ENCODE peak calls at places on chromosomes 7 and 10, in eight cellular contexts. X is tibial artery, W is SK-N-SH, P is testis, J is IMR-90, K is heart left ventricle, U is endodermal cell, T is lower lobe of right lung. D is an unnamed sample.
A peak's percentile ranks its signal among the peaks of the same experiment; 100 is the strongest.

GRCh38 chr10:43396928-43397624 is 11.9 kb downstream of the HNRNPF start:
- DNase-seq in J (peak; percentile 72), T (peak; percentile 95), K (peak; percentile 92), X (peak; percentile 90), W (peak; percentile 92), U (peak; percentile 96), P (peak; percentile 92), D (peak; percentile 96)

GRCh38 chr10:68251625-68252275 is 19.8 kb upstream of the ATOH7 start:
- DNase-seq in U (no peak), X (no peak), P (no peak), W (no peak), K (no peak), T (no peak), J (no peak), D (no peak)

GRCh38 chr10:8040651-8041050 is 13.8 kb upstream of the GATA3 start:
- DNase-seq in K (no peak), T (no peak), U (no peak), P (no peak), J (no peak), X (no peak), W (no peak), D (no peak)

GRCh38 chr7:47435889-47436312 is 146.0 kb downstream of the TNS3 start:
- DNase-seq in T (no peak), K (peak; percentile 71), X (peak; percentile 77), U (peak; percentile 87), P (peak; percentile 88), W (peak; percentile 79), J (peak; percentile 81), D (peak; percentile 69)

GRCh38 chr10:100501423-100501822 is 18.2 kb downstream of the SEC31B start:
- DNase-seq in X (no peak), K (no peak), U (no peak), P (no peak), T (no peak), W (no peak), J (peak; percentile 54), D (no peak)

GRCh38 chr10:133141144-133141962 is 18.7 kb upstream of the KNDC1 start:
- DNase-seq in X (peak; percentile 4), W (no peak), K (peak; percentile 17), P (no peak), T (peak; percentile 37), J (no peak), U (no peak), D (no peak)

GRCh38 chr7:128783143-128783799 is 7.7 kb upstream of the OPN1SW start:
- DNase-seq in P (peak; percentile 83), J (peak; percentile 89), U (peak; percentile 98), X (peak; percentile 74), T (no peak), W (peak; percentile 91), K (peak; percentile 90), D (peak; percentile 91)

GRCh38 chr10:125054664-125055273 is 105.6 kb downstream of the CTBP2 start:
- DNase-seq in P (no peak), X (no peak), K (no peak), T (no peak), W (no peak), U (no peak), J (no peak), D (no peak)

GRCh38 chr7:102834999-102835398 is 77.8 kb upstream of the LRRC17 start:
- DNase-seq in T (no peak), U (no peak), W (no peak), K (no peak), X (no peak), P (no peak), J (peak; percentile 91), D (no peak)

GRCh38 chr7:12930534-12930933 is 243.1 kb downstream of the ARL4A start:
- DNase-seq in T (no peak), K (no peak), P (no peak), W (no peak), X (no peak), J (peak; percentile 46), U (no peak), D (no peak)

GRCh38 chr10:24884316-24884715 is 68.1 kb downstream of the PRTFDC1 start:
- DNase-seq in T (no peak), U (peak; percentile 31), X (no peak), J (no peak), K (no peak), W (no peak), P (no peak), D (no peak)

GRCh38 chr7:37409456-37409855 is 39.2 kb downstream of the ELMO1 start:
- DNase-seq in W (no peak), J (no peak), T (no peak), K (no peak), X (no peak), P (no peak), U (no peak), D (no peak)

GRCh38 chr7:151900591-151901312 is 23.8 kb upstream of the PRKAG2 start:
- DNase-seq in U (no peak), J (no peak), W (no peak), K (no peak), P (no peak), X (no peak), T (no peak), D (no peak)

GRCh38 chr10:69048103-69048502 is 39.8 kb upstream of the SRGN start:
- DNase-seq in T (peak; percentile 78), U (no peak), W (no peak), X (peak; percentile 68), J (peak; percentile 76), K (peak; percentile 41), P (peak; percentile 45), D (no peak)

GRCh38 chr10:25756784-25757183 is 177.2 kb upstream of the MYO3A start:
- DNase-seq in U (no peak), W (no peak), P (no peak), X (no peak), J (no peak), T (no peak), K (no peak), D (no peak)

GRCh38 chr10:131249238-131249956 is 62.1 kb downstream of the TCERG1L start:
- DNase-seq in J (no peak), K (no peak), T (peak; percentile 41), P (no peak), W (no peak), X (no peak), U (no peak), D (no peak)

GRCh38 chr10:120702032-120702431 is 149.1 kb upstream of the WDR11 start:
- DNase-seq in X (no peak), T (no peak), K (no peak), J (no peak), W (no peak), U (no peak), P (no peak), D (no peak)

GRCh38 chr10:80324086-80324485 is 32.5 kb downstream of the DYDC1 start:
- DNase-seq in P (no peak), K (no peak), U (no peak), T (no peak), J (peak; percentile 16), X (no peak), W (no peak), D (no peak)

GRCh38 chr7:151491859-151492258 is 27.8 kb downstream of the RHEB start:
- DNase-seq in J (peak; percentile 90), U (no peak), P (no peak), T (no peak), W (no peak), X (no peak), K (no peak), D (no peak)

GRCh38 chr7:31540786-31541185 is 26.9 kb downstream of the ITPRID1 start:
- DNase-seq in W (no peak), K (no peak), U (no peak), J (no peak), T (no peak), X (no peak), P (no peak), D (no peak)

DNA sequence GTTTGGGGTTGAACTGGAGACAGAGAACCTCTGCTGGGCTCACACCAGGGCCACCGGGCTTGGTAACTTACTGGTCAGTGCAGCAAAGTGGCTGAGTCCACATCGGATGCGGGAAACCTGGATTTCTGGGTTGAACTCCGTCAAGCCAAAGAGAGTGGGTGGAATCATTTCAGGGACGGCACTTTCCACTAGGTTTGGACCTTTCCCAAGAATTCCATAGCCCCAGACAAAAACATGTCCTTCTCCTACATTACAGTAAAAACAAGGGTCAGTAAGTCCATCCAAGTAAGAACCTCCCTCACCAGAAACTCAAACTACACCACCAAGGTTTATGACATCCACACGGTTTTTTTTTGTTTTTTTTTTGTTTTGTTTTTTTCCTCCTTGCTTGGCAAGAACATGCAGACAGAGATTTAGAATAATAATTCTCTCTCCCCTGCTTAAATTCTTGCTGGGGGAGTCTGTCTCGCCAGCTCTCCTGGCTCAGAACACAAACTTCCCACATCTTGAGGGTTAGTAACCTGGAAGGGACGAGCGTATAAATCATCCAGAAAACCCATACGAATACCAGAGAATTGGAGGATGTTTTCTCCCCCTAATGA is 17.7 kb downstream of the RCC1L start:
- DNase-seq in J (peak; percentile 40), P (peak; percentile 29), W (no peak), T (no peak), K (peak; percentile 48), U (no peak), X (peak; percentile 40), D (no peak)
- H3K27ac ChIP-seq in J (peak overlapping the region; percentile 68), P (no peak overlapping the region), W (peak overlapping the region; percentile 83), T (peak overlapping the region; percentile 43), K (peak overlapping the region; percentile 59), U (no peak overlapping the region), X (peak overlapping the region; percentile 79), D (no peak overlapping the region)

DNA sequence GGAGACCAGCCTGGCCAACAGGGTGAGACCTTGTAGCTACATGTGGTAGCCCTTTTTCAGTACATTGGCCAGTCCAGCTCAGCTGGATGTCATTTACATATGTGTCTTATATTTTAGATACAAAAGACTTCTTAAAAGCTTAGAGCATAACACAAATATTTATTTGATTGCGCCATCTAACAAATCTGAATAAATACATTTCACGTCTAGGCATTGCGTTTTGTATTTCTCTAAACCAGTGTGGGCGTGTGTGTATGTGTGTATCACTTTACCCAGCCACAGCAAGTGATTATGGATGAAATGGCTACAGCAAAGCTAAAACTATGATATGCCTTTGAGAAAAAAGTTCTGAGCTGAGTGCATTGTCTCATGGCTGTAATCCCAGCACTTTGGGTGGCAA is 14.0 kb downstream of the RABGEF1 start:
- DNase-seq in J (peak; percentile 50), P (no peak), W (no peak), T (no peak), U (no peak), X (no peak), K (no peak), D (no peak)
- TF ChIP-seq CTCF in J (no peak), P (no peak), W (no peak), T (no peak), U (no peak), X (no peak), K (no peak), D (no peak)

DNA sequence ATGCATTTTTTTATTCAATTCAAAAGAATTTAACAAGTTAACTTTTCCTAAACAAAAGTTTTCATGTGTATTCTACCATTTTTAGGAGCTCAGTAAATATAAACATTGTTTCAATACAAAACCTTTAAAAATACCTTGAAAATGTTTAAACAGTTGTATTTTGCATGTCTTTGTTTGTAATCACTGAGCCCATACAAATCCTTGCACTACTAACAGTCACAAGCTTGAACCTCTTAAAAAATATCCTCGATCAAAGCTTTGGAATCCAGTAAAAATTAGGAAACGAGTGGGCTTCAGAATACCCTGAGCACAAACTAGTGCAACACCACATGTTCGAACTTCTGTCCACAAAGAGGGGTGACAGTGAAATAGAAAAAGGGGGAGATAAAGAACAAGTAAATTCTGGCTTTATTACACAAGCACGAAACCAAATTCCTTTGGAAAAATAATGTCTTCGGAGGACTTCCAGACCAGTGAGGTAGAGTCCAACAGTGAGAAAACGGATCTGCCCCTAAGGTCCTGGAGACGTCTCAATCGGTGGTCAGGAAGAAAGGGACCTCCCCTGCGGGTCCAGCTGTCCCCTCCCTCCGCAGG is 1.5 kb downstream of the CCDC71L start:
- DNase-seq in P (no peak), K (no peak), W (no peak), T (no peak), U (no peak), J (peak; percentile 18), X (no peak), D (no peak)
- H3K27ac ChIP-seq in P (peak overlapping the region; percentile 96), K (peak overlapping the region; percentile 95), W (peak overlapping the region; percentile 86), T (peak overlapping the region; percentile 97), U (no peak overlapping the region), J (peak overlapping the region; percentile 76), X (peak overlapping the region; percentile 99), D (peak overlapping the region; percentile 68)

GRCh38 chr7:73667344-73668102 is at the start of gene VPS37D:
- DNase-seq in J (peak; percentile 80), T (peak; percentile 94), K (peak; percentile 89), P (peak; percentile 94), W (peak; percentile 100), U (peak; percentile 97), X (peak; percentile 82), D (peak; percentile 97)
- TF ChIP-seq CTCF in J (peak; percentile 98), T (peak; percentile 62), K (peak; percentile 77), P (peak; percentile 98), W (peak; percentile 70), U (peak; percentile 88), X (peak; percentile 97), D (peak; percentile 81)